ENCODE peak calls at places on chromosomes 6 and 20, in five cellular contexts. O is fibroblast of the conjunctiva; A is activated naive CD4-positive, alpha-beta T cell treated with anti-CD3 and anti-CD28 coated beads for 36 hours; G is NCI-H1105; Y is naive thymus-derived CD8-positive, alpha-beta T cell. C is an unnamed sample.

GRCh38 chr6:116221067-116221466 is 32.8 kb downstream of the TSPYL4 start:
- DNase-seq in A (no peak), O (no peak), G (no peak), Y (no peak), C (no peak)

GRCh38 chr6:84455630-84456029 is 228.2 kb upstream of the CEP162 start:
- DNase-seq in O (no peak), A (no peak), G (no peak), Y (no peak), C (no peak)

GRCh38 chr20:44273231-44274215 is 26.4 kb downstream of the GDAP1L1 start:
- DNase-seq in G (no peak), A (no peak), Y (no peak), O (no peak), C (no peak)

GRCh38 chr6:26304213-26305096 is 60.5 kb upstream of the BTN3A2 start:
- DNase-seq in A (peak; percentile 33), O (peak; percentile 92), Y (peak; percentile 30), G (no peak), C (peak; percentile 37)

GRCh38 chr20:59153832-59154231 is 9.8 kb upstream of the ZNF831 start:
- DNase-seq in Y (no peak), O (no peak), A (peak; percentile 48), G (no peak), C (peak; percentile 54)

GRCh38 chr20:11544029-11544678 is 373.5 kb upstream of the BTBD3 start:
- DNase-seq in A (peak; percentile 35), O (peak; percentile 47), G (no peak), Y (no peak), C (peak; percentile 25)

GRCh38 chr20:48773837-48774418 is 53.9 kb downstream of the PREX1 start:
- DNase-seq in A (no peak), O (no peak), G (no peak), Y (no peak), C (no peak)

GRCh38 chr6:160088069-160088773 is 33.4 kb upstream of the SLC22A1 start:
- DNase-seq in O (peak; percentile 80), G (peak; percentile 11), A (no peak), Y (no peak), C (peak; percentile 17)

GRCh38 chr6:89281779-89282246 is 33.3 kb downstream of the GABRR2 start:
- DNase-seq in G (no peak), Y (no peak), O (peak; percentile 12), A (peak; percentile 62), C (peak; percentile 71)

GRCh38 chr6:131574133-131574532 is 1.1 kb downstream of the ARG1 start:
- DNase-seq in G (no peak), A (no peak), O (no peak), Y (no peak), C (no peak)

GRCh38 chr6:12584631-12585405 is 131.7 kb upstream of the PHACTR1 start:
- DNase-seq in A (no peak), G (no peak), Y (no peak), O (no peak), C (no peak)

GRCh38 chr20:22339946-22340345 is 244.4 kb downstream of the FOXA2 start:
- DNase-seq in G (no peak), O (no peak), Y (no peak), A (no peak), C (no peak)

GRCh38 chr20:13219327-13220193 is 1.5 kb upstream of the ISM1 start:
- DNase-seq in Y (no peak), G (no peak), O (no peak), A (no peak), C (no peak)

GRCh38 chr20:44582321-44583025 is at the start of gene PKIG:
- DNase-seq in Y (no peak), O (peak; percentile 63), G (no peak), A (no peak), C (no peak)

GRCh38 chr6:149457316-149457884 is 27.4 kb downstream of the ZC3H12D start:
- DNase-seq in Y (no peak), G (no peak), A (no peak), O (no peak), C (no peak)

GRCh38 chr6:22173311-22173710 is 123.5 kb downstream of the PRL start:
- DNase-seq in O (no peak), A (no peak), G (no peak), Y (no peak), C (no peak)

GRCh38 chr6:166351715-166352285 is 9.5 kb upstream of the SFT2D1 start:
- DNase-seq in A (no peak), O (no peak), G (peak; percentile 96), Y (no peak), C (no peak)

GRCh38 chr6:41571066-41571780 is 25.0 kb downstream of the FOXP4 start:
- DNase-seq in G (no peak), A (peak; percentile 32), O (no peak), Y (no peak), C (peak; percentile 57)

GRCh38 chr6:124869412-124869811 is 92.8 kb upstream of the RNF217 start:
- DNase-seq in G (no peak), A (no peak), Y (no peak), O (no peak), C (no peak)

GRCh38 chr20:2967841-2968240 is 75.6 kb upstream of the GNRH2 start:
- DNase-seq in O (no peak), Y (no peak), A (no peak), G (no peak), C (no peak)

GRCh38 chr20:47857142-47857993 is 72.1 kb upstream of the SULF2 start:
- DNase-seq in G (no peak), O (no peak), A (no peak), Y (no peak), C (no peak)

GRCh38 chr20:37938181-37938775 is 35.4 kb downstream of the VSTM2L start:
- DNase-seq in Y (no peak), O (no peak), A (no peak), G (no peak), C (no peak)

GRCh38 chr6:170210651-170211403 is 80.1 kb downstream of the DLL1 start:
- DNase-seq in A (no peak), O (no peak), Y (no peak), G (no peak), C (no peak)

GRCh38 chr6:167952512-167952859 is 45.0 kb upstream of the KIF25 start:
- DNase-seq in G (no peak), O (no peak), Y (no peak), A (no peak), C (no peak)

GRCh38 chr20:38997622-38998021 is 35.5 kb downstream of the DHX35 start:
- DNase-seq in A (peak; percentile 60), O (no peak), Y (no peak), G (no peak), C (peak; percentile 83)

GRCh38 chr6:166640342-166641043 is 13.4 kb upstream of the RPS6KA2 start:
- DNase-seq in A (peak; percentile 57), Y (no peak), G (no peak), O (no peak), C (peak; percentile 27)